ENCODE peak calls at places on chromosomes 4 and X, in seven cellular contexts. C is GM23248, T is HCT116, D is PC-3, R is MM.1S, Y is hepatocyte, Z is GM23338. J is an unnamed sample.

GRCh38 chr4:145891958-145892357 is 46.7 kb downstream of the ZNF827 start:
- DNase-seq in C (no peak), T (no peak), D (no peak), R (no peak), Y (no peak), Z (peak), J (no peak)

GRCh38 chr4:139643042-139643895 is 22.4 kb upstream of the MGST2 start:
- DNase-seq in C (no peak), T (no peak), D (no peak), R (no peak), Y (no peak), Z (no peak), J (no peak)

GRCh38 chrX:154490021-154490413 is 412 bp downstream of the SLC10A3 start:
- DNase-seq in C (peak), T (no peak), D (peak), R (peak), Y (peak), Z (peak), J (no peak)

GRCh38 chrX:12349201-12349600 is 210.9 kb downstream of the FRMPD4 start:
- DNase-seq in C (no peak), T (no peak), D (no peak), R (no peak), Y (no peak), Z (peak), J (peak)

GRCh38 chr4:147550626-147551250 is 66.5 kb upstream of the TMEM184C start:
- DNase-seq in C (peak), T (no peak), D (no peak), R (no peak), Y (no peak), Z (no peak), J (peak)

GRCh38 chr4:139039044-139039443 is 23.5 kb downstream of the NOCT start:
- DNase-seq in C (no peak), T (no peak), D (no peak), R (no peak), Y (no peak), Z (no peak), J (no peak)

GRCh38 chr4:136392576-136392975 is 1139.7 kb downstream of the PCDH18 start:
- DNase-seq in C (no peak), T (no peak), D (peak), R (no peak), Y (no peak), Z (no peak), J (no peak)

GRCh38 chrX:130884627-130885026 is 18.4 kb downstream of the ENOX2 start:
- DNase-seq in C (no peak), T (no peak), D (no peak), R (no peak), Y (no peak), Z (no peak), J (no peak)

GRCh38 chrX:14801136-14801535 is 71.7 kb downstream of the FANCB start:
- DNase-seq in C (peak), T (no peak), D (peak), R (no peak), Y (no peak), Z (no peak), J (no peak)

GRCh38 chr4:6277139-6277802 is 7.6 kb downstream of the WFS1 start:
- DNase-seq in C (no peak), T (no peak), D (no peak), R (no peak), Y (no peak), Z (no peak), J (no peak)

GRCh38 chr4:6229095-6229494 is 28.7 kb upstream of the JAKMIP1 start:
- DNase-seq in C (no peak), T (no peak), D (no peak), R (no peak), Y (no peak), Z (no peak), J (no peak)

GRCh38 chr4:106766519-106766918 is 269.6 kb downstream of the DKK2 start:
- DNase-seq in C (peak), T (no peak), D (no peak), R (no peak), Y (no peak), Z (no peak), J (no peak)

GRCh38 chr4:87824352-87824751 is 8.4 kb upstream of the MEPE start:
- DNase-seq in C (no peak), T (no peak), D (peak), R (no peak), Y (no peak), Z (no peak), J (no peak)

GRCh38 chr4:10192331-10192730 is 75.7 kb upstream of the WDR1 start:
- DNase-seq in C (no peak), T (no peak), D (no peak), R (no peak), Y (no peak), Z (no peak), J (peak)

GRCh38 chr4:130632731-130633604 is 1537.0 kb downstream of the C4orf33 start:
- DNase-seq in C (no peak), T (no peak), D (no peak), R (no peak), Y (no peak), Z (peak), J (no peak)
- TF ChIP-seq EZH2phosphoT487 in C (no peak), T (no peak), D (no peak), R (no peak), Y (no peak), Z (no peak), J (no peak)

DNA sequence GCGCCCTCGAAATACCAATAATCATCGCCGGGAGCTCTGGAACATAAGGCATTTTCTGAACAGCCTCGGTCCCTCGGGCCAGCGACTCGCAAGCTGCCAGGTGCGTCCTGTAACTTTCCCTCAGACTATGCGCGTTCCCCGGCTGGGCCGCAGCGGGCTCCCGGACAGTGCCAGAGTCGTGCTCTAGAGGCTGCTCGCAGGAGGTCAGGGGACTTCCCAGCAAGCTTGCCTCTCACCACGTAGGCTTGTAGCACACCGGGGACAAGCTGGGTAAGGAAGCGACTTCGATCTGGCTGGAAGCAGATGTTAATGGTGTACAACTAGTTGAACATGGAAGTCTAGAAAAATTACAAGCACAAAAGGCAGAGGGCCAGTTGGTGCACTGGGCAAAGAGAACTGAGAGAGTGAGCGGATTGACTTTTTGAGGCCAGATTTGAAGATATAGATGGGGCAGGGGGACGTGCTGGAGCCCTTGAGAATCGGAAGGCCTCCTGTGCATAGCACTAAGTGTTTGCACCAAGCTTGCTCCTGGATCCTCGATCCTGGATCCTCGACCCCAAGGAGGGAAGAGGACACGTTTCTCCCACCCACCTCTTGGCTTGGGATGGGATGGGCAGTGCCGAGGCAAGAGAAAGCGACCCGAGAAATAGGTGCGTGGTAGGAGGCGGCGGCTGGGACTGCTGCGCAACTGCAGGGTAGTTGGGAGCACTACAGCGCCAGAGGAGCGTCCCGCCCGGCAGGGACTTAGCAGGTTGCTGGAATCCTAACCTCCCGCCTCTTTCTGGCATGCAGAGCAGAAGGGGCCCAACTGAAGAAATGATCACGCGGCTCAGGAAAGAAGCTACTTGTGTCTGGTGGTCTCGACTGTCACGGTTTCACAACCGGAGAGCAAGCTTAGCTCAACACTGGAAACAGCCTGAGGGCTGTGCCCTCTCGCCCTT is 19.9 kb upstream of the ZIC3 start:
- DNase-seq in C (no peak), T (no peak), D (no peak), R (no peak), Y (no peak), Z (peak), J (peak)
- TF ChIP-seq EZH2 in C (no peak), T (no peak), D (no peak), R (no peak), Y (no peak), Z (peak), J (peak)

GRCh38 chr4:2036866-2037265 is 22.3 kb upstream of the NAT8L start:
- DNase-seq in C (no peak), T (no peak), D (no peak), R (no peak), Y (no peak), Z (no peak), J (no peak)
- H3K4me3 ChIP-seq in C (no peak), T (no peak), D (no peak), R (no peak), Y (no peak), Z (no peak), J (no peak)

DNA sequence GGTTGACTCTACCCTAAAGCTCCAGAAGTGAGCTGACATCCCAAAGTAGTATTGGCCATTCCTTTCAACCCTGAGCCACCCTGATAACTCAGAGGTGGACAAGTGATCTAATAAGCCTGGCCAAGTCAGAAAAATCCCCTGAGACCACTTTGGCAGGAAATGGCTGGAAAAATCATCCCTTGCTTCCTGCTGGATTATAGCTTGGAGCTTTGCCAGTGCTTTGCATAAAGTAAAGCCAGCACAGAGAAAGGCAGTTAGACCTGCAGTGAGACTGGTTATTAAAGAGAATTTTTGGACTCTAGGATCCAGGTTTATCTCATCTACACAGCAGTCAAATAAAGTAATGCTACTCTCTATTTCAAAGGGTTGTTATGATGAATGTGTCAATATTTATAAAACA is 6.4 kb downstream of the CXCL3 start:
- DNase-seq in C (peak), T (no peak), D (peak), R (no peak), Y (no peak), Z (no peak), J (no peak)
- TF ChIP-seq EZH2phosphoT487 in C (no peak), T (no peak), D (no peak), R (no peak), Y (no peak), Z (no peak), J (no peak)

GRCh38 chr4:4868506-4869379 is 9.3 kb downstream of the MSX1 start:
- DNase-seq in C (no peak), T (no peak), D (no peak), R (no peak), Y (no peak), Z (no peak), J (peak)

GRCh38 chr4:4866833-4867744 is 7.6 kb downstream of the MSX1 start:
- DNase-seq in C (no peak), T (no peak), D (no peak), R (no peak), Y (peak), Z (peak), J (peak)

GRCh38 chr4:4869380-4869723 is 9.9 kb downstream of the MSX1 start:
- DNase-seq in C (no peak), T (no peak), D (no peak), R (no peak), Y (no peak), Z (peak), J (peak)

GRCh38 chr4:4866124-4866832 is 6.8 kb downstream of the MSX1 start:
- DNase-seq in C (no peak), T (no peak), D (no peak), R (no peak), Y (peak), Z (peak), J (peak)

GRCh38 chr4:4867745-4868505 is 8.5 kb downstream of the MSX1 start:
- DNase-seq in C (no peak), T (no peak), D (no peak), R (no peak), Y (peak), Z (no peak), J (peak)
- TF ChIP-seq EZH2 in C (no peak), T (no peak), D (no peak), R (no peak), Y (peak), Z (peak), J (no peak)

J was measured in neural progenitor cell.